ENCODE peak calls at places on chromosomes 5 and 9, in seven cellular contexts. One of them, this sample, is unnamed.
A peak's percentile ranks its signal among the peaks of the same experiment; 100 is the strongest.

GRCh38 chr9:70136632-70137031 is 93.0 kb downstream of the MAMDC2 start:
- DNase-seq in HCT116: no peak
- DNase-seq in SK-N-SH: no peak
- DNase-seq in H1: no peak
- DNase-seq in K562: no peak
- DNase-seq in HepG2: no peak
- DNase-seq in GM12878: no peak
- DNase-seq in this sample: no peak

GRCh38 chr9:79471577-79472543 is 99.9 kb upstream of the TLE4 start:
- DNase-seq in HCT116: no peak
- DNase-seq in SK-N-SH: peak; percentile 18
- DNase-seq in H1: no peak
- DNase-seq in K562: no peak
- DNase-seq in HepG2: no peak
- DNase-seq in GM12878: no peak
- DNase-seq in this sample: peak; percentile 40

GRCh38 chr9:24096756-24097155 is 270.7 kb upstream of the ELAVL2 start:
- DNase-seq in HCT116: no peak
- DNase-seq in SK-N-SH: no peak
- DNase-seq in H1: no peak
- DNase-seq in K562: no peak
- DNase-seq in HepG2: no peak
- DNase-seq in GM12878: no peak
- DNase-seq in this sample: no peak

GRCh38 chr5:157172408-157172807 is 6.3 kb upstream of the GARIN3 start:
- DNase-seq in HCT116: no peak
- DNase-seq in SK-N-SH: no peak
- DNase-seq in H1: no peak
- DNase-seq in K562: no peak
- DNase-seq in HepG2: no peak
- DNase-seq in GM12878: peak; percentile 98
- DNase-seq in this sample: no peak

GRCh38 chr5:81950996-81951395 is 20.8 kb upstream of the ATG10 start:
- DNase-seq in HCT116: no peak
- DNase-seq in SK-N-SH: no peak
- DNase-seq in H1: no peak
- DNase-seq in K562: no peak
- DNase-seq in HepG2: no peak
- DNase-seq in GM12878: no peak
- DNase-seq in this sample: no peak

GRCh38 chr5:72441861-72442540 is 65.2 kb downstream of the ZNF366 start:
- DNase-seq in HCT116: peak; percentile 4
- DNase-seq in SK-N-SH: no peak
- DNase-seq in H1: no peak
- DNase-seq in K562: no peak
- DNase-seq in HepG2: no peak
- DNase-seq in GM12878: no peak
- DNase-seq in this sample: no peak

GRCh38 chr5:126055348-126055729 is 367.9 kb upstream of the GRAMD2B start:
- DNase-seq in HCT116: no peak
- DNase-seq in SK-N-SH: peak; percentile 21
- DNase-seq in H1: no peak
- DNase-seq in K562: no peak
- DNase-seq in HepG2: no peak
- DNase-seq in GM12878: no peak
- DNase-seq in this sample: no peak

GRCh38 chr5:135705230-135705631 is 126.4 kb upstream of the CXCL14 start:
- DNase-seq in HCT116: no peak
- DNase-seq in SK-N-SH: no peak
- DNase-seq in H1: no peak
- DNase-seq in K562: no peak
- DNase-seq in HepG2: no peak
- DNase-seq in GM12878: no peak
- DNase-seq in this sample: no peak

GRCh38 chr9:98192503-98193335 is at the start of gene CORO2A:
- DNase-seq in HCT116: peak; percentile 33
- DNase-seq in SK-N-SH: peak; percentile 98
- DNase-seq in H1: peak; percentile 88
- DNase-seq in K562: peak; percentile 97
- DNase-seq in HepG2: peak; percentile 67
- DNase-seq in GM12878: no peak
- DNase-seq in this sample: peak; percentile 68

DNA sequence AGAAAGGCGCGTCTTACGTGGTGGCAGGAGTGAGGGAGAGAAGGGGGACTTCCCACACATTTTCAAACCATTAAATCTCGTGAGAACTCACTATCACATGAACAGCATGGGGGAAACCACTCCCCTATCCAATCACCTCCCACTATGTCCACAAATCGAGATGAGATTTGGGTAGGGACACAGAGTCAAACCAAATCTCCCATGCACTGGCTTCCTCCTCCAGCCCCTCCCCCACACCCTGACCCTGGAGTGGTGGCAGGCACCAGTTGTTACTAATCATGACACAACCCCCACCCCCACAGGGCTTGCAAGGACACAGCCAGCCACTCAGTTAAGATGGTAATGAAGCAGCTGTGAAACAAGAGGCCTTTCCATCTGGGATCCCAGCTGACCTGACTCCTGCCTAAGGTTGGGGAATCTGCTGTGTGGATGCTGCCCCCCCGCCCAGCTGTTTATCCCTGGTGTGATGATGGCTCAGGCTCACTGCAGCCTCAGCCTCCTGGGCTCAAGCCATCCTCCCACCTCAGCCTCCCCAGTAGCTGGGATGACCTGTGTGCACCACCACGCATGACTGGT is 57.1 kb upstream of the FUBP3 start:
- DNase-seq in HCT116: no peak
- DNase-seq in SK-N-SH: peak; percentile 58
- DNase-seq in H1: peak; percentile 74
- DNase-seq in K562: peak; percentile 37
- DNase-seq in HepG2: no peak
- DNase-seq in GM12878: no peak
- DNase-seq in this sample: no peak
- TF ChIP-seq JUND in HCT116: no peak
- TF ChIP-seq JUND in SK-N-SH: no peak
- TF ChIP-seq JUND in H1: no peak
- TF ChIP-seq JUND in K562: no peak
- TF ChIP-seq JUND in HepG2: no peak
- TF ChIP-seq JUND in GM12878: no peak
- TF ChIP-seq JUND in this sample: no peak

GRCh38 chr9:114803459-114803858 is 2.4 kb downstream of the TNFSF15 start:
- DNase-seq in HCT116: no peak
- DNase-seq in SK-N-SH: no peak
- DNase-seq in H1: no peak
- DNase-seq in K562: no peak
- DNase-seq in HepG2: no peak
- DNase-seq in GM12878: no peak
- DNase-seq in this sample: no peak

GRCh38 chr9:114803886-114804285 is 2.0 kb downstream of the TNFSF15 start:
- DNase-seq in HCT116: no peak
- DNase-seq in SK-N-SH: no peak
- DNase-seq in H1: no peak
- DNase-seq in K562: no peak
- DNase-seq in HepG2: no peak
- DNase-seq in GM12878: no peak
- DNase-seq in this sample: no peak

GRCh38 chr9:114804504-114804903 is 1.3 kb downstream of the TNFSF15 start:
- DNase-seq in HCT116: peak; percentile 10
- DNase-seq in SK-N-SH: no peak
- DNase-seq in H1: no peak
- DNase-seq in K562: no peak
- DNase-seq in HepG2: peak; percentile 50
- DNase-seq in GM12878: no peak
- DNase-seq in this sample: no peak

GRCh38 chr9:114805670-114806551 is at the start of gene TNFSF15:
- DNase-seq in HCT116: no peak
- DNase-seq in SK-N-SH: no peak
- DNase-seq in H1: peak; percentile 60
- DNase-seq in K562: no peak
- DNase-seq in HepG2: peak; percentile 49
- DNase-seq in GM12878: peak; percentile 43
- DNase-seq in this sample: peak; percentile 9

GRCh38 chr9:114806571-114806970 is 732 bp upstream of the TNFSF15 start:
- DNase-seq in HCT116: no peak
- DNase-seq in SK-N-SH: no peak
- DNase-seq in H1: no peak
- DNase-seq in K562: no peak
- DNase-seq in HepG2: no peak
- DNase-seq in GM12878: no peak
- DNase-seq in this sample: no peak
- TF ChIP-seq JUND in HCT116: no peak
- TF ChIP-seq JUND in SK-N-SH: no peak
- TF ChIP-seq JUND in H1: no peak
- TF ChIP-seq JUND in K562: no peak
- TF ChIP-seq JUND in HepG2: no peak
- TF ChIP-seq JUND in GM12878: no peak
- TF ChIP-seq JUND in this sample: no peak

GRCh38 chr9:33781736-33782135 is 13.6 kb upstream of the PRSS3 start:
- DNase-seq in HCT116: no peak
- DNase-seq in SK-N-SH: no peak
- DNase-seq in H1: no peak
- DNase-seq in K562: no peak
- DNase-seq in HepG2: no peak
- DNase-seq in GM12878: no peak
- DNase-seq in this sample: no peak

GRCh38 chr9:33787839-33788238 is 7.5 kb upstream of the PRSS3 start:
- DNase-seq in HCT116: no peak
- DNase-seq in SK-N-SH: no peak
- DNase-seq in H1: no peak
- DNase-seq in K562: no peak
- DNase-seq in HepG2: no peak
- DNase-seq in GM12878: no peak
- DNase-seq in this sample: no peak

GRCh38 chr9:33785914-33786313 is 9.4 kb upstream of the PRSS3 start:
- DNase-seq in HCT116: no peak
- DNase-seq in SK-N-SH: no peak
- DNase-seq in H1: no peak
- DNase-seq in K562: no peak
- DNase-seq in HepG2: peak; percentile 60
- DNase-seq in GM12878: no peak
- DNase-seq in this sample: peak; percentile 72

GRCh38 chr9:33778700-33779351 is 16.5 kb upstream of the PRSS3 start:
- DNase-seq in HCT116: peak; percentile 58
- DNase-seq in SK-N-SH: peak; percentile 70
- DNase-seq in H1: peak; percentile 58
- DNase-seq in K562: peak; percentile 31
- DNase-seq in HepG2: peak; percentile 54
- DNase-seq in GM12878: peak; percentile 26
- DNase-seq in this sample: peak; percentile 6

DNA sequence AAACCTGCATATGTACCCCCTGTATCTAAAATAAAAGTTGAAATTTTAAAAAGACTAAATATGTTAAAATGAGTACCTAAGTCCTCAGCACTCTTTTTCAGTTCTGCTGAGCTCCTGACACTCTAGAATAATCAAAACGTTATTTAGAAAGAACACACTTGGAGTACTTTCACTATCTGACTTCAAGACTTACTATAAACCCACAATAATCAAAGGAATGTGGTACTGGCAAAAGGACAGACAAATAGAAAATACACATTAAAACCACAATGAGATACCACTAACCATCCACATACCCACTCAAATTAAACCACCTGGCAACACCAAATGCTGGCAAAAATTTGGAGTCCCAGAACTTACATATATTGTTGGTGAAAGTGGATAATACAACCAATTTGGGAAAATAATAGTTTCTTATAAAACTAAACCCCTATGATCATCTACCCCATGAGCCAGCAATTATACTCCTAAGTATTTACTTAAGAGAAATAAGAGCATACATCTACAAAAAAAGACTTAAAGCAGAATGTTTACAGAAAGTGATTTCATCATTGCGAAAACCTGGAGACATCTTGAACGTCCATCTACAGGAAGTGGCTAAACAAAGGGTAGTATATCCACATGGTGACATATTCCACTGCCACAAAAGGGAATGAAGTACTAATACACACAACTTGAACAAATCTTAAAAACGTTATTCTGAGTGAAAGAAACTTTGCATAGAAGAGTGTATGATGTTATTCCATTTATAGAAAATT is 12.8 kb upstream of the PRSS3 start:
- DNase-seq in HCT116: no peak
- DNase-seq in SK-N-SH: no peak
- DNase-seq in H1: no peak
- DNase-seq in K562: no peak
- DNase-seq in HepG2: no peak
- DNase-seq in GM12878: no peak
- DNase-seq in this sample: no peak
- TF ChIP-seq JUND in HCT116: no peak
- TF ChIP-seq JUND in SK-N-SH: no peak
- TF ChIP-seq JUND in H1: no peak
- TF ChIP-seq JUND in K562: no peak
- TF ChIP-seq JUND in HepG2: no peak
- TF ChIP-seq JUND in GM12878: no peak
- TF ChIP-seq JUND in this sample: no peak

GRCh38 chr5:170470275-170470674 is 33.5 kb upstream of the KCNIP1 start:
- DNase-seq in HCT116: no peak
- DNase-seq in SK-N-SH: no peak
- DNase-seq in H1: peak; percentile 35
- DNase-seq in K562: no peak
- DNase-seq in HepG2: no peak
- DNase-seq in GM12878: no peak
- DNase-seq in this sample: no peak

GRCh38 chr5:170464280-170465127 is 39.3 kb upstream of the KCNIP1 start:
- DNase-seq in HCT116: no peak
- DNase-seq in SK-N-SH: no peak
- DNase-seq in H1: no peak
- DNase-seq in K562: no peak
- DNase-seq in HepG2: peak; percentile 5
- DNase-seq in GM12878: no peak
- DNase-seq in this sample: no peak

GRCh38 chr5:170469414-170469813 is 34.4 kb upstream of the KCNIP1 start:
- DNase-seq in HCT116: no peak
- DNase-seq in SK-N-SH: no peak
- DNase-seq in H1: no peak
- DNase-seq in K562: no peak
- DNase-seq in HepG2: no peak
- DNase-seq in GM12878: no peak
- DNase-seq in this sample: no peak

GRCh38 chr5:170468633-170469032 is 35.2 kb upstream of the KCNIP1 start:
- DNase-seq in HCT116: no peak
- DNase-seq in SK-N-SH: no peak
- DNase-seq in H1: peak; percentile 10
- DNase-seq in K562: no peak
- DNase-seq in HepG2: no peak
- DNase-seq in GM12878: no peak
- DNase-seq in this sample: no peak

DNA sequence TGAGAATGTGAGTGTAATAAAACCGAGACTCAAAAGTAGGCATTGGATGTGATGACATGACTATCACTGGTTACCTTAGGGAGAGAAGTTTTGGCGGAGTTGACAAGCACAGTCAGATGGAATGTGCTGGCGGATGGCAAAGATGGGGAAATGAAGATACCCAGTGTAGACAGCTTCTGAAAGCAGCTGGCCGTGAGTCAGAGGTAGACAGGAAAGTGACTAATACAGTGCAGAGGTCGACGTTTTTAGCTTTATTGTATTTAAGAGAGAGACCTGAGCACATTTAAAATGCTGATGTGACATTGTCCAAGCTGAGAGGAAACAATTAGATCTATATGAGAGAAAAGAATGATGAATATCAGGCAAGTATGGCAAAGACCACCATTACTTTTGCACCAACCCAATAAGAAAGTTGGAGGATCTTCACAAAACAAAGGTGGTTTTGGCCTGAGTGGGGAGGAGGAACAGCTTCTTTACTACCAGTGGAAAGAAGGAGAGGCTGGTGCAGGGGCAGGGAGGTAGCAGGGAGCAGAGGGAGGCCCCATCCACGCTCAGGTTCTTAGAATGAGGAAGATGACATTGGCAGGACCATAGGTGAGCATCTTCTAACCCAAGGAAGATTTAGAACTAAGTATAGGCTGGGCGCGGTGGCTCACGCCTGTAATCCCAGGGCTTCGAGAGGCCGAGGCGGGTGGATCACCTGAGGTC is 36.7 kb upstream of the KCNIP1 start:
- DNase-seq in HCT116: no peak
- DNase-seq in SK-N-SH: no peak
- DNase-seq in H1: peak; percentile 17
- DNase-seq in K562: no peak
- DNase-seq in HepG2: no peak
- DNase-seq in GM12878: no peak
- DNase-seq in this sample: no peak
- TF ChIP-seq JUND in HCT116: no peak
- TF ChIP-seq JUND in SK-N-SH: peak; percentile 96
- TF ChIP-seq JUND in H1: no peak
- TF ChIP-seq JUND in K562: no peak
- TF ChIP-seq JUND in HepG2: no peak
- TF ChIP-seq JUND in GM12878: no peak
- TF ChIP-seq JUND in this sample: no peak